ENCODE peak calls at places on chromosomes 13 and 19, in four cellular contexts. Z is GM23248, U is neural progenitor cell, X is neuronal stem cell. P is an unnamed sample.

GRCh38 chr13:112626124-112626523 is 38.2 kb upstream of the TUBGCP3 start:
- DNase-seq in U (no peak), X (no peak), Z (no peak), P (no peak)

GRCh38 chr19:2014731-2015610 is 543 bp downstream of the BTBD2 start:
- DNase-seq in U (peak; percentile 85), X (peak; percentile 35), Z (peak; percentile 67), P (peak; percentile 45)

GRCh38 chr13:113771709-113772331 is 12.8 kb downstream of the TMEM255B start:
- DNase-seq in Z (no peak), X (no peak), U (no peak), P (no peak)

GRCh38 chr13:80082396-80083096 is 258.4 kb downstream of the SPRY2 start:
- DNase-seq in Z (peak; percentile 63), X (no peak), U (no peak), P (no peak)

GRCh38 chr19:33216198-33216830 is 9.3 kb downstream of the SLC7A10 start:
- DNase-seq in U (no peak), Z (no peak), X (no peak), P (no peak)

GRCh38 chr19:18710986-18711751 is 27.7 kb downstream of the CRTC1 start:
- DNase-seq in U (no peak), Z (peak; percentile 4), X (no peak), P (no peak)

GRCh38 chr19:52188822-52189744 is 769 bp upstream of the PPP2R1A start:
- DNase-seq in U (no peak), Z (peak; percentile 75), X (no peak), P (peak; percentile 99)

GRCh38 chr13:52765991-52766390 is 26.4 kb upstream of the CNMD start:
- DNase-seq in U (no peak), Z (no peak), X (no peak), P (no peak)

GRCh38 chr13:76854894-76855293 is 31.3 kb downstream of the KCTD12 start:
- DNase-seq in U (no peak), X (no peak), Z (peak; percentile 49), P (no peak)

GRCh38 chr13:33497146-33497845 is 211.7 kb upstream of the STARD13 start:
- DNase-seq in Z (peak; percentile 41), U (no peak), X (no peak), P (no peak)

GRCh38 chr19:4368128-4368820 is 24.9 kb downstream of the MPND start:
- DNase-seq in U (no peak), Z (no peak), X (no peak), P (no peak)

GRCh38 chr13:100808330-100808729 is 133.7 kb upstream of the TMTC4 start:
- DNase-seq in X (peak; percentile 43), Z (no peak), U (peak; percentile 74), P (peak; percentile 78)

GRCh38 chr19:55600336-55601028 is 394 bp downstream of the ZNF524 start:
- DNase-seq in X (peak; percentile 91), U (peak; percentile 96), Z (peak; percentile 65), P (peak; percentile 89)

GRCh38 chr19:17095141-17095919 is 19.8 kb downstream of the MYO9B start:
- DNase-seq in U (no peak), X (no peak), Z (peak; percentile 87), P (no peak)

GRCh38 chr13:27228131-27228530 is 23.2 kb upstream of the RPL21 start:
- DNase-seq in U (no peak), Z (no peak), X (no peak), P (no peak)

GRCh38 chr13:41708648-41709175 is 251.4 kb downstream of the RGCC start:
- DNase-seq in Z (peak; percentile 18), X (no peak), U (no peak), P (no peak)

GRCh38 chr19:18385675-18386542 is at the start of gene GDF15:
- DNase-seq in U (peak; percentile 73), X (no peak), Z (peak; percentile 78), P (peak; percentile 69)

GRCh38 chr19:30155529-30156200 is 213.6 kb downstream of the URI1 start:
- DNase-seq in X (no peak), U (no peak), Z (no peak), P (no peak)

GRCh38 chr13:35812730-35813129 is 318.5 kb downstream of the DCLK1 start:
- DNase-seq in U (no peak), X (no peak), Z (no peak), P (no peak)

GRCh38 chr13:20142019-20142926 is 18.6 kb downstream of the GJA3 start:
- DNase-seq in U (no peak), X (no peak), Z (no peak), P (no peak)

GRCh38 chr19:35911173-35911572 is 3.1 kb upstream of the TYROBP start:
- DNase-seq in Z (no peak), X (no peak), U (peak; percentile 55), P (no peak)

GRCh38 chr13:66114127-66114526 is 1116.0 kb downstream of the PCDH9 start:
- DNase-seq in U (no peak), Z (no peak), X (no peak), P (no peak)

GRCh38 chr19:37332839-37333238 is 38.1 kb upstream of the ZNF527 start:
- DNase-seq in X (no peak), Z (no peak), U (no peak), P (no peak)

GRCh38 chr19:18883530-18884304 is 12.2 kb downstream of the CERS1 start:
- DNase-seq in Z (no peak), U (no peak), X (no peak), P (no peak)

DNA sequence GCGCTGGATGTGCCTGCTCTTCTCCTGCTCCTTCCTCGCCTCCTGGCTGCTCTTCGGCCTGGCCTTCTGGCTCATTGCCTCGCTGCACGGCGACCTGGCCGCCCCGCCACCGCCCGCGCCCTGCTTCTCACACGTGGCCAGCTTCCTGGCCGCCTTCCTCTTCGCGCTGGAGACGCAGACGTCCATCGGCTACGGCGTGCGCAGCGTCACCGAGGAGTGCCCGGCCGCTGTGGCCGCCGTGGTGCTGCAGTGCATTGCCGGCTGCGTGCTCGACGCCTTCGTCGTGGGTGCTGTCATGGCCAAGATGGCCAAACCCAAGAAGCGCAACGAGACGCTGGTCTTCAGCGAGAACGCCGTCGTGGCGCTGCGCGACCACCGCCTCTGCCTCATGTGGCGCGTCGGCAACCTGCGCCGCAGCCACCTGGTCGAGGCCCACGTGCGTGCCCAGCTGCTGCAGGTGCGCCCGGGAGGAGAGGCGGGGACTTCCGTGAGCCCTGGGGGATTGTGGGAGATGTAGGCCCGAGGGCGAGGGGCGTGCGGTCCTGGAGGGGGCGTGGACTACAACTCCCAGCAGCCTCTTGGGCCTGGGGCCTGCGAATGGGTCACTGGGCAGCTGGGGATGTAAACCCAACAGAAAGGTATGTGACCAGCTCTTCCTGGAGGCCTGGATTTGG is 6.7 kb downstream of the KCNJ14 start:
- DNase-seq in X (no peak), Z (no peak), U (peak; percentile 39), P (peak; percentile 57)
- H3K4me1 ChIP-seq in X (peaks cover 4% of the 10 kb centered on the region), Z (peaks cover 12% of the 10 kb centered on the region), U (peaks cover 3% of the 10 kb centered on the region), P (peaks cover 11% of the 10 kb centered on the region)

GRCh38 chr19:3285647-3286176 is 61.3 kb downstream of the CELF5 start:
- DNase-seq in Z (no peak), U (no peak), X (peak; percentile 87), P (no peak)
- H3K4me3 ChIP-seq in Z (no peak overlapping the region), U (peak overlapping the region; percentile 53), X (peak overlapping the region; percentile 28), P (peak overlapping the region; percentile 39)

GRCh38 chr13:97121894-97122293 is 100.2 kb upstream of the MBNL2 start:
- DNase-seq in U (no peak), Z (peak; percentile 46), X (no peak), P (no peak)
- H3K9me3 ChIP-seq in U (no peaks in the 10 kb centered on the region), Z (no peaks in the 10 kb centered on the region), X (no peaks in the 10 kb centered on the region), P (no peaks in the 10 kb centered on the region)

DNA sequence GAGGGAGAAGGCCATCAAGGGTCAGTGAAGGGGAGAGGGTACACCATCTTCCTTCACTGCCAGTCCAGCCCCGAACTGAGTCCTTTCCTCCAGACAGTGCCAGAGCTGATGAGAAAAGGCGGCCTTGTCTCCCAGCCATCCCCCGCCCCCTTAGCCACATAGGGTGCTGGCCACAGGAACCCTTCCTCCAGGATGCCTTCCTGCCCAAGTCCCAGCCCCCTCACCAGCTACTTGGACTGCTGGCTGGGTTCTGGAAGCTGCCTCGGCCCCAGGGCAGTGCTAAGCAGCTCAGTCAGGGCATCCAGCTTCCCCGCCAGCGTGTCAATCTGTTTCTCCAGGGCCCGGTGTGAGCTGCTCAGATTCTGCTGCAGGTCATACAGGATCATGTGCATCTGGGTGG is 12.6 kb upstream of the SMG9 start:
- DNase-seq in Z (no peak), X (no peak), U (no peak), P (no peak)
- H3K4me1 ChIP-seq in Z (peaks cover 37% of the 10 kb centered on the region), X (no peaks in the 10 kb centered on the region), U (no peaks in the 10 kb centered on the region), P (no peaks in the 10 kb centered on the region)

GRCh38 chr13:46369506-46370268 is 17.4 kb downstream of the RUBCNL start:
- DNase-seq in X (no peak), Z (peak; percentile 89), U (no peak), P (no peak)
- H3K4me3 ChIP-seq in X (no peak overlapping the region), Z (peak overlapping the region; percentile 29), U (no peak overlapping the region), P (no peak overlapping the region)

DNA sequence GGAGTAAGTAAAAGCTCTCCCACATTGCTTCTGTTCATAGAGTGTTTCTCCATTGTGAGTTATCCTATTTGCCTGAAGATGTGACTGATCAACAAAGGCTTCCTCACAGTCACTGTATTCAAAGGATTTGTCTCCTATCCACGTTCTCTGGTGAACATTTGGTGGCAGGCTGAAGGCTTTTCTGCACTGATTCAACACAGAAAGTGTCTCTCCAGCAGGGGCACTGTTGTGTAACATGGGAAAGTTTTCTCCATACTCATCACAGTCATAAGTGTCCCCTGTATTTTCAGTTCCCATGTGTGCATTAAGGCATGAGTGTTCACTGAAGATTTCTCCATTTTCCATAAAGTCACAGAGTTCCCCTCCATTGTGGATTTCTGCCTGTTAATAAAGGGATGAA is 17.6 kb downstream of the ZNF121 start:
- DNase-seq in Z (no peak), X (no peak), U (no peak), P (no peak)
- H3K9me3 ChIP-seq in Z (peaks cover 4% of the 10 kb centered on the region), X (peaks cover 67% of the 10 kb centered on the region), U (peaks cover 76% of the 10 kb centered on the region), P (peaks cover 70% of the 10 kb centered on the region)

GRCh38 chr13:98535501-98536357 is 41.2 kb downstream of the STK24 start:
- DNase-seq in Z (peak; percentile 52), X (no peak), U (no peak), P (no peak)
- H3K4me1 ChIP-seq in Z (peaks cover 27% of the 10 kb centered on the region), X (peaks cover 12% of the 10 kb centered on the region), U (peaks cover under 1% of the 10 kb centered on the region), P (no peaks in the 10 kb centered on the region)

DNA sequence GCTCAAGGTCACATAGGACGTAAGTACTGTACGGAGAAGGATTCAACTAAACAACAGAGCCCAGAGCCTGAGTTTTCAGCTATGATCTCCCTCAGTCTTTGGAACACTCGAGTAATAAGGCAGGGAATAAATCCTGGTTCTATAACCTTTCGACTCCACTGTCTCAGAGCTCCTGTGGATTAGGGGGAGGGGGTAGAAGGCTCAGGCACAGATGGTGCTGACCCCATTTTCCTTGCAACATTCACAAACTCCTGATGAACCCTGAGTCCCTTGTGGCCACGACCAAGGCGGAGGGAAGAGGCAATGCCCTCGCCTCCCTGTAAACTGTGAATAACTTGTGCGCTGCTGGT is 21.3 kb downstream of the NOVA2 start:
- DNase-seq in X (no peak), Z (no peak), U (no peak), P (no peak)
- H3K4me3 ChIP-seq in X (no peak overlapping the region), Z (no peak overlapping the region), U (peak overlapping the region; percentile 61), P (no peak overlapping the region)

P was measured in HAP-1.